ENCODE peak calls at places on chromosomes 12 and 14, in nine cellular contexts. One of them, this sample, is unnamed.

GRCh38 chr12:109641422-109641821 is 67.8 kb downstream of the MVK start:
- DNase-seq in uterus: no peak
- DNase-seq in fibroblast of the aortic adventitia: no peak
- DNase-seq in SK-N-SH: no peak
- DNase-seq in fibroblast of lung: no peak
- DNase-seq in GM12865: no peak
- DNase-seq in pancreas: no peak
- DNase-seq in skeletal muscle cell: no peak
- DNase-seq in body of pancreas: no peak
- DNase-seq in this sample: no peak

GRCh38 chr12:7667025-7667575 is 1.4 kb upstream of the APOBEC1 start:
- DNase-seq in fibroblast of lung: no peak
- DNase-seq in SK-N-SH: no peak
- DNase-seq in uterus: no peak
- DNase-seq in pancreas: no peak
- DNase-seq in fibroblast of the aortic adventitia: no peak
- DNase-seq in skeletal muscle cell: no peak
- DNase-seq in GM12865: no peak
- DNase-seq in body of pancreas: no peak
- DNase-seq in this sample: no peak

GRCh38 chr12:67512061-67512460 is 136.5 kb upstream of the DYRK2 start:
- DNase-seq in fibroblast of the aortic adventitia: peak; percentile 70
- DNase-seq in GM12865: no peak
- DNase-seq in pancreas: no peak
- DNase-seq in body of pancreas: no peak
- DNase-seq in skeletal muscle cell: no peak
- DNase-seq in uterus: no peak
- DNase-seq in SK-N-SH: no peak
- DNase-seq in fibroblast of lung: no peak
- DNase-seq in this sample: no peak

GRCh38 chr14:75877884-75878283 is 103.9 kb downstream of the TGFB3 start:
- DNase-seq in SK-N-SH: no peak
- DNase-seq in uterus: no peak
- DNase-seq in fibroblast of lung: no peak
- DNase-seq in pancreas: no peak
- DNase-seq in skeletal muscle cell: no peak
- DNase-seq in body of pancreas: no peak
- DNase-seq in GM12865: no peak
- DNase-seq in fibroblast of the aortic adventitia: no peak
- DNase-seq in this sample: no peak

GRCh38 chr12:94623161-94623920 is 27.0 kb downstream of the TMCC3 start:
- DNase-seq in skeletal muscle cell: no peak
- DNase-seq in GM12865: peak; percentile 17
- DNase-seq in pancreas: no peak
- DNase-seq in body of pancreas: no peak
- DNase-seq in SK-N-SH: no peak
- DNase-seq in fibroblast of the aortic adventitia: no peak
- DNase-seq in uterus: no peak
- DNase-seq in fibroblast of lung: no peak
- DNase-seq in this sample: no peak

GRCh38 chr14:74945852-74946658 is 9.3 kb downstream of the PGF start:
- DNase-seq in skeletal muscle cell: no peak
- DNase-seq in fibroblast of lung: peak; percentile 67
- DNase-seq in fibroblast of the aortic adventitia: peak; percentile 73
- DNase-seq in SK-N-SH: peak; percentile 95
- DNase-seq in pancreas: peak; percentile 62
- DNase-seq in GM12865: peak; percentile 81
- DNase-seq in uterus: peak; percentile 75
- DNase-seq in body of pancreas: peak; percentile 81
- DNase-seq in this sample: peak; percentile 81

GRCh38 chr14:103618999-103619398 is 10.0 kb upstream of the KLC1 start:
- DNase-seq in pancreas: no peak
- DNase-seq in body of pancreas: no peak
- DNase-seq in GM12865: no peak
- DNase-seq in fibroblast of the aortic adventitia: no peak
- DNase-seq in fibroblast of lung: no peak
- DNase-seq in skeletal muscle cell: no peak
- DNase-seq in uterus: no peak
- DNase-seq in SK-N-SH: no peak
- DNase-seq in this sample: no peak

GRCh38 chr12:76032043-76032981 is 736 bp upstream of the PHLDA1 start:
- DNase-seq in fibroblast of lung: peak; percentile 75
- DNase-seq in pancreas: peak; percentile 55
- DNase-seq in fibroblast of the aortic adventitia: peak; percentile 71
- DNase-seq in SK-N-SH: peak; percentile 15
- DNase-seq in uterus: peak; percentile 43
- DNase-seq in body of pancreas: peak; percentile 69
- DNase-seq in GM12865: peak; percentile 69
- DNase-seq in skeletal muscle cell: peak; percentile 43
- DNase-seq in this sample: peak; percentile 31

GRCh38 chr12:2976581-2976996 is 17.4 kb downstream of the TEAD4 start:
- DNase-seq in GM12865: no peak
- DNase-seq in pancreas: no peak
- DNase-seq in SK-N-SH: peak; percentile 75
- DNase-seq in uterus: no peak
- DNase-seq in skeletal muscle cell: no peak
- DNase-seq in fibroblast of lung: peak; percentile 16
- DNase-seq in fibroblast of the aortic adventitia: peak; percentile 24
- DNase-seq in body of pancreas: no peak
- DNase-seq in this sample: no peak

GRCh38 chr12:2970744-2971143 is 11.5 kb downstream of the TEAD4 start:
- DNase-seq in GM12865: no peak
- DNase-seq in skeletal muscle cell: no peak
- DNase-seq in pancreas: no peak
- DNase-seq in fibroblast of the aortic adventitia: peak; percentile 21
- DNase-seq in SK-N-SH: no peak
- DNase-seq in body of pancreas: no peak
- DNase-seq in fibroblast of lung: no peak
- DNase-seq in uterus: no peak
- DNase-seq in this sample: no peak

GRCh38 chr12:2973566-2973965 is 14.4 kb downstream of the TEAD4 start:
- DNase-seq in GM12865: no peak
- DNase-seq in skeletal muscle cell: no peak
- DNase-seq in uterus: no peak
- DNase-seq in pancreas: no peak
- DNase-seq in body of pancreas: no peak
- DNase-seq in fibroblast of lung: no peak
- DNase-seq in fibroblast of the aortic adventitia: no peak
- DNase-seq in SK-N-SH: no peak
- DNase-seq in this sample: no peak

GRCh38 chr12:2977776-2978175 is 18.6 kb downstream of the TEAD4 start:
- DNase-seq in body of pancreas: no peak
- DNase-seq in fibroblast of the aortic adventitia: no peak
- DNase-seq in GM12865: no peak
- DNase-seq in SK-N-SH: no peak
- DNase-seq in uterus: no peak
- DNase-seq in fibroblast of lung: no peak
- DNase-seq in skeletal muscle cell: no peak
- DNase-seq in pancreas: no peak
- DNase-seq in this sample: no peak

GRCh38 chr12:2974560-2974971 is 15.4 kb downstream of the TEAD4 start:
- DNase-seq in SK-N-SH: no peak
- DNase-seq in pancreas: no peak
- DNase-seq in skeletal muscle cell: no peak
- DNase-seq in fibroblast of lung: peak; percentile 23
- DNase-seq in body of pancreas: no peak
- DNase-seq in GM12865: no peak
- DNase-seq in fibroblast of the aortic adventitia: peak; percentile 40
- DNase-seq in uterus: no peak
- DNase-seq in this sample: no peak
- H3K4me3 ChIP-seq in SK-N-SH: no peak overlapping the region
- H3K4me3 ChIP-seq in pancreas: no peak overlapping the region
- H3K4me3 ChIP-seq in skeletal muscle cell: no peak overlapping the region
- H3K4me3 ChIP-seq in fibroblast of lung: no peak overlapping the region
- H3K4me3 ChIP-seq in body of pancreas: no peak overlapping the region
- H3K4me3 ChIP-seq in GM12865: no peak overlapping the region
- H3K4me3 ChIP-seq in fibroblast of the aortic adventitia: no peak overlapping the region
- H3K4me3 ChIP-seq in uterus: no peak overlapping the region
- H3K4me3 ChIP-seq in this sample: no peak overlapping the region

GRCh38 chr12:121926874-121927706 is 8.7 kb downstream of the CFAP251 start:
- DNase-seq in fibroblast of the aortic adventitia: no peak
- DNase-seq in uterus: no peak
- DNase-seq in body of pancreas: no peak
- DNase-seq in pancreas: no peak
- DNase-seq in SK-N-SH: no peak
- DNase-seq in skeletal muscle cell: no peak
- DNase-seq in GM12865: peak; percentile 52
- DNase-seq in fibroblast of lung: no peak
- DNase-seq in this sample: no peak

GRCh38 chr12:121921106-121921505 is 2.7 kb downstream of the CFAP251 start:
- DNase-seq in uterus: no peak
- DNase-seq in SK-N-SH: no peak
- DNase-seq in fibroblast of lung: no peak
- DNase-seq in pancreas: no peak
- DNase-seq in skeletal muscle cell: no peak
- DNase-seq in fibroblast of the aortic adventitia: no peak
- DNase-seq in GM12865: no peak
- DNase-seq in body of pancreas: no peak
- DNase-seq in this sample: no peak

GRCh38 chr12:121927798-121928197 is 9.4 kb downstream of the CFAP251 start:
- DNase-seq in fibroblast of lung: no peak
- DNase-seq in pancreas: no peak
- DNase-seq in uterus: no peak
- DNase-seq in body of pancreas: no peak
- DNase-seq in fibroblast of the aortic adventitia: no peak
- DNase-seq in GM12865: no peak
- DNase-seq in skeletal muscle cell: no peak
- DNase-seq in SK-N-SH: no peak
- DNase-seq in this sample: no peak

GRCh38 chr12:121930862-121931261 is 12.5 kb downstream of the CFAP251 start:
- DNase-seq in GM12865: no peak
- DNase-seq in uterus: no peak
- DNase-seq in fibroblast of lung: no peak
- DNase-seq in pancreas: no peak
- DNase-seq in fibroblast of the aortic adventitia: no peak
- DNase-seq in SK-N-SH: no peak
- DNase-seq in skeletal muscle cell: no peak
- DNase-seq in body of pancreas: no peak
- DNase-seq in this sample: no peak

DNA sequence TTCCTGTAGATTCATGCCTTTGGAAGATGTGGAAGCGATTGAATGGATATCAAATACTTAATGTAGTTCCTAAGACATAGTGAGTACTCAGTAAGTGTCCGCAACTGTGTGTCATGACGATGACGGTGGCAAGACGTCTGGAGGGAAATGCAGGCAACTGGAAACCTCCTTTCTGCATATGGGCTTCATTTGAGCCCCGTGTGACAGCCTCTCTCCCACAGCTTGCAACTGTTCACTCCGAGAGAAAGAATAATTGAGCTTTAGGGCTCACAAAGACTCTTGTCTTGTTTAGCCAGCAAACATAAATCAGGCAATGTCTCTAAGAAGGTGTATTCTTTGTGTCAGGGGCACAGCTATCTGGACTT is 7.0 kb downstream of the CFAP251 start:
- DNase-seq in body of pancreas: no peak
- DNase-seq in pancreas: no peak
- DNase-seq in fibroblast of the aortic adventitia: peak; percentile 64
- DNase-seq in GM12865: no peak
- DNase-seq in SK-N-SH: no peak
- DNase-seq in fibroblast of lung: peak; percentile 63
- DNase-seq in uterus: no peak
- DNase-seq in skeletal muscle cell: peak; percentile 72
- DNase-seq in this sample: no peak
- H3K4me3 ChIP-seq in body of pancreas: no peak overlapping the region
- H3K4me3 ChIP-seq in pancreas: no peak overlapping the region
- H3K4me3 ChIP-seq in fibroblast of the aortic adventitia: no peak overlapping the region
- H3K4me3 ChIP-seq in GM12865: no peak overlapping the region
- H3K4me3 ChIP-seq in SK-N-SH: no peak overlapping the region
- H3K4me3 ChIP-seq in fibroblast of lung: peak overlapping the region; percentile 43
- H3K4me3 ChIP-seq in uterus: peak overlapping the region; percentile 17
- H3K4me3 ChIP-seq in skeletal muscle cell: peak overlapping the region; percentile 32
- H3K4me3 ChIP-seq in this sample: no peak overlapping the region

DNA sequence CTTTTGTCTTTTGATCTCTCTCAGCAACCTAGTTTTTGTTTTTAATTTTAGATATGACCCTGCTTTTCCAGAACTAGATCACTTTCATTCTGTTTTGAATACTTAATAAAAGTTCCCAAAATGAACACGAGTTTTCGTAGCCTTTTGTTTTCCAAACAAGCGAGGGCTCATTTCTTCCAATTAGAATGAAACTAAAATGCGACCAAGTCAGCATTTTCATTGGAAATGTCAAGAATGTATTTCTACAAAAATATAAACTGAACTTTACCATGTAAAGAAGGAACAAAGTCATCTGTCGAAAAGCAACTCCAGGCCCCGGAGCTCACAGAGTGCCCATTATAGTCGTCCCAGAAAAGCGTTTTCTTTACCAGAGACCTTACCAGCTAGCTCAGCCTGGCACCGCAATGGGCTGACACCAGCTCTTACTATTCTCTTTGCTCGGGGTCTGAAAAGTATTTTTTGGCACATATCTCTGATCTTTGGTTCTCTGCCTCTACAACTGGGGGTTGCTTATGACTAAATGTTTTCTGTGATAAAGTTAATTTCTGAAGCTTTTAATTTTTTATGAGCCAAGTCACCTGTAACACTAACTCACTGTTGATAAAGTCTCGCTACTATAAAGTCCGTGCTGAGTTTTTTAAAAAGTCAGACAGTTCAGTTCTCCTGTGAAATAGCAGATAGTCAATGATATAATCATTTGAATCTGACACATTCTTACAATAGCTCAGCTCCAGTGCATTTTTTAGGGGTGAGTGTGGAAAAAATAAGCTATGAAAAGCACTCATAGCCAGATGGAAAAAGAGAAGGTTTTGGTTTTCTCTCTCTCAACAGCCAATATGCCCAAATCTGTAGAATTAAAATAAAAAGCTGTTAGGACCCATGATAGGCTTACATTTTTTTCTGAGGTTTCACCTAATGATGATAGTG is 43.4 kb downstream of the SAMD4A start:
- DNase-seq in GM12865: no peak
- DNase-seq in SK-N-SH: no peak
- DNase-seq in fibroblast of the aortic adventitia: peak; percentile 69
- DNase-seq in pancreas: no peak
- DNase-seq in body of pancreas: no peak
- DNase-seq in uterus: no peak
- DNase-seq in skeletal muscle cell: no peak
- DNase-seq in fibroblast of lung: peak; percentile 34
- DNase-seq in this sample: no peak
- H3K4me3 ChIP-seq in GM12865: no peak overlapping the region
- H3K4me3 ChIP-seq in SK-N-SH: no peak overlapping the region
- H3K4me3 ChIP-seq in fibroblast of the aortic adventitia: no peak overlapping the region
- H3K4me3 ChIP-seq in pancreas: no peak overlapping the region
- H3K4me3 ChIP-seq in body of pancreas: no peak overlapping the region
- H3K4me3 ChIP-seq in uterus: no peak overlapping the region
- H3K4me3 ChIP-seq in skeletal muscle cell: no peak overlapping the region
- H3K4me3 ChIP-seq in fibroblast of lung: peak overlapping the region; percentile 16
- H3K4me3 ChIP-seq in this sample: no peak overlapping the region

DNA sequence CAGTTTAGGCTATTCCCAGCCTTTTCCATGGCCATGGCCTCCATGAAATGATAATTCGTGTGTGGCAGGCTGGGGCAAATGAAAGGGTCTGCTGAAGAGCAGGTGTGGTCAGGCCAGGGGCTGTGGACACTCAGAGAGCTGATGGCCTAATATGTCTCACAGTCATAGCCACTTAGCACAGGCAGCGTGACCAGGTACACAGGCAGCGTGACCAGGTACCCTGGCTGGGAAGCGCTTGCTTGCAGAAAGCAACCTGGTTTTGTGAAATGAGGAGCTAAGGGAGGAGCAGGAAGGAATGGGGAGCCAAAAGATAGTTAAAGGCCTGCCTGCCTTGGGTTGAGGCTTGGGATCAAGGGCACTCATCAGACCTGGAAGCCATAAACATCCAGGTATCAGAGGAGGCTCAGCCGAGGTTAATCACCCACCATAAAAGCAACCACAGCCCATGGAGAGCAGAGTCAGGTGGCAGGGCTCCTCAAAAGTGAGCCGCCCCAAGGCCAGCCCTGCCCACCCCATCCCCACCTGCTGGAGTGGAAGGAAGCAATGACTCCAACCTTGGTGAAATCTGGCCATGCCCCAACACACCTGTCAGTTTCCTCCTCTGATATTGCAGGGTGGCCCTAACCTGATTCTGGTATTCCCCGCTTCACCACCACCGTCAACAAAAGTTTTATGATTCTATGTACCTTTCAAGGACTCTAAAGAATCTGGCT is 8.0 kb upstream of the KRT8 start:
- DNase-seq in fibroblast of the aortic adventitia: no peak
- DNase-seq in fibroblast of lung: no peak
- DNase-seq in skeletal muscle cell: no peak
- DNase-seq in pancreas: peak; percentile 86
- DNase-seq in SK-N-SH: no peak
- DNase-seq in body of pancreas: peak; percentile 70
- DNase-seq in GM12865: no peak
- DNase-seq in uterus: no peak
- DNase-seq in this sample: peak; percentile 90
- H3K4me3 ChIP-seq in fibroblast of the aortic adventitia: no peak overlapping the region
- H3K4me3 ChIP-seq in fibroblast of lung: no peak overlapping the region
- H3K4me3 ChIP-seq in skeletal muscle cell: no peak overlapping the region
- H3K4me3 ChIP-seq in pancreas: no peak overlapping the region
- H3K4me3 ChIP-seq in SK-N-SH: no peak overlapping the region
- H3K4me3 ChIP-seq in body of pancreas: no peak overlapping the region
- H3K4me3 ChIP-seq in GM12865: no peak overlapping the region
- H3K4me3 ChIP-seq in uterus: no peak overlapping the region
- H3K4me3 ChIP-seq in this sample: no peak overlapping the region

This sample was measured in mucosa of descending colon.